ENCODE peak calls at places on chromosomes 5 and 9, in four cellular contexts. J is left ventricle myocardium inferior, G is neuronal stem cell, D is psoas muscle. L is an unnamed sample.

GRCh38 chr5:15383469-15383868 is 116.5 kb upstream of the FBXL7 start:
- DNase-seq in G (no peak), D (no peak), J (no peak), L (no peak)

GRCh38 chr5:142357469-142358090 is 32.8 kb upstream of the SPRY4 start:
- DNase-seq in D (no peak), G (no peak), J (no peak), L (no peak)

GRCh38 chr5:43121565-43122484 is 1.1 kb downstream of the ZNF131 start:
- DNase-seq in J (no peak), D (no peak), G (peak; percentile 3), L (no peak)

GRCh38 chr9:76873056-76873792 is 32.7 kb downstream of the PRUNE2 start:
- DNase-seq in G (peak; percentile 52), J (no peak), D (no peak), L (no peak)

GRCh38 chr5:139131062-139131856 is 66.9 kb downstream of the SIL1 start:
- DNase-seq in J (peak; percentile 24), D (peak; percentile 73), G (no peak), L (peak; percentile 63)

GRCh38 chr5:109857405-109858031 is 167.8 kb downstream of the MAN2A1 start:
- DNase-seq in J (no peak), D (no peak), G (no peak), L (no peak)

GRCh38 chr9:134491436-134491835 is 150.2 kb upstream of the COL5A1 start:
- DNase-seq in D (no peak), J (no peak), G (no peak), L (no peak)

GRCh38 chr5:538801-539468 is 14.7 kb upstream of the SLC9A3 start:
- DNase-seq in G (no peak), D (peak; percentile 35), J (peak; percentile 6), L (no peak)

GRCh38 chr5:135449608-135450007 is 2.5 kb upstream of the DCANP1 start:
- DNase-seq in G (no peak), D (no peak), J (no peak), L (no peak)

GRCh38 chr5:168347786-168348414 is 56.5 kb downstream of the WWC1 start:
- DNase-seq in D (no peak), G (no peak), J (no peak), L (no peak)

GRCh38 chr9:131747352-131747751 is 7.5 kb upstream of the RAPGEF1 start:
- DNase-seq in J (no peak), G (no peak), D (no peak), L (no peak)

GRCh38 chr5:67799732-67800234 is 415.8 kb upstream of the PIK3R1 start:
- DNase-seq in J (no peak), G (no peak), D (no peak), L (peak; percentile 44)

GRCh38 chr9:69218166-69218565 is 44.1 kb downstream of the TJP2 start:
- DNase-seq in J (no peak), D (no peak), G (no peak), L (no peak)

GRCh38 chr9:88530051-88530450 is 4.9 kb upstream of the NXNL2 start:
- DNase-seq in D (no peak), J (no peak), G (no peak), L (peak; percentile 78)

GRCh38 chr9:35940474-35941467 is 17.2 kb downstream of the OR2S2 start:
- DNase-seq in D (no peak), J (no peak), G (no peak), L (no peak)
- H3K4me1 ChIP-seq in D (peaks cover 7% of the 10 kb centered on the region), J (peaks cover 18% of the 10 kb centered on the region), G (no peaks in the 10 kb centered on the region), L (peaks cover 4% of the 10 kb centered on the region)

DNA sequence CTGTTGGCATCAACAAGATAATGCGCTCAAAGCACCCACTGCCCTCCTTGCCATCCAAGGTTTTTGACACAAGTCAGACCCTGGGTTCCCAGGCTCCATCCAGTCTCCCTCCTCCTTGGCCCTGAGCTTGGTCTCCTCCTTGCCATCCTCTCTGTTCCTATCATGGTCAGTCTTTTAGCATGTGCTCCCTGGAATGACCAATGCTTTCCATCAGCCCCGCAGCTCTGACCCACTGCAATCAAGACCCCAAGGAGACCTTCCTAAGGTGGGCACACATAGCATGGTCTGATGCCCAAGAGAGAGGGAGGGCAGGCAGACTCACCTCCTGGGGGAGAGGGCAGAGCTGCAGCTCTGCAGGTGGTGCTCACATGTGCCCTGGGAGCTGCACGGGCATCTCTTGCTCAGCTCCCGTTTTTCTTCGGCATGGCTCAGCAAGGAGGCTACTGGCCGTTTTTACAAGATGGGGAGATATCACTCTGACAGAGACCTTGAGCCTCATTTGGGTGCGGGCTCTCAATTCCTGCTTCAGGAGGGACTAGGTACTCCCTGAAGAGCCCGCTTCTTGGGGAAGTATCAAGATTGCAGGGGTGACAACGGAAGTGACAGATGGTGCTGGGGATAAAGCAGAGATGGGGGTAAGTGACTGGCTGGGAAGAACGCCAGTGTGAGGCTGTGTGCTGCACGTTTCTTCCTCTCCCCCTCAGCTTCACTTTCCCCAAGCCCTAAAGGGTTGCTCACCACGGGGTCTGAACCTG is 3.3 kb downstream of the SEPTIN8 start:
- DNase-seq in D (no peak), J (no peak), G (no peak), L (no peak)
- H3K4me1 ChIP-seq in D (peaks cover 6% of the 10 kb centered on the region), J (peaks cover 88% of the 10 kb centered on the region), G (peaks cover 3% of the 10 kb centered on the region), L (peaks cover 11% of the 10 kb centered on the region)

GRCh38 chr5:154937186-154937717 is 759 bp downstream of the GEMIN5 start:
- DNase-seq in D (no peak), G (peak; percentile 3), J (no peak), L (no peak)

GRCh38 chr5:154940772-154941620 is at the start of gene MRPL22:
- DNase-seq in D (peak; percentile 96), G (peak; percentile 86), J (peak; percentile 92), L (peak; percentile 92)

GRCh38 chr5:154943527-154943926 is 2.7 kb downstream of the MRPL22 start:
- DNase-seq in G (no peak), J (no peak), D (no peak), L (no peak)

GRCh38 chr5:154937718-154938466 is at the start of gene GEMIN5:
- DNase-seq in D (peak; percentile 93), J (peak; percentile 86), G (peak; percentile 58), L (peak; percentile 85)

GRCh38 chr5:154940375-154940771 is 500 bp upstream of the MRPL22 start:
- DNase-seq in G (no peak), D (no peak), J (no peak), L (no peak)
- H3K4me1 ChIP-seq in G (peaks cover 14% of the 10 kb centered on the region), D (peaks cover 30% of the 10 kb centered on the region), J (peaks cover 72% of the 10 kb centered on the region), L (no peaks in the 10 kb centered on the region)

GRCh38 chr9:121304707-121305106 is 36.7 kb downstream of the GSN start:
- DNase-seq in J (no peak), D (no peak), G (no peak), L (no peak)

GRCh38 chr9:121301881-121302286 is 33.9 kb downstream of the GSN start:
- DNase-seq in J (no peak), G (no peak), D (peak; percentile 42), L (no peak)

GRCh38 chr9:121302341-121302740 is 34.4 kb downstream of the GSN start:
- DNase-seq in G (no peak), D (peak; percentile 42), J (no peak), L (no peak)

GRCh38 chr9:121303456-121304451 is 35.8 kb downstream of the GSN start:
- DNase-seq in D (peak; percentile 71), J (no peak), G (no peak), L (no peak)

GRCh38 chr9:121302786-121303185 is 34.8 kb downstream of the GSN start:
- DNase-seq in J (no peak), D (peak; percentile 22), G (no peak), L (peak; percentile 22)
- H3K4me1 ChIP-seq in J (peaks cover 98% of the 10 kb centered on the region), D (peaks cover 35% of the 10 kb centered on the region), G (peaks cover 19% of the 10 kb centered on the region), L (peaks cover 3% of the 10 kb centered on the region)

DNA sequence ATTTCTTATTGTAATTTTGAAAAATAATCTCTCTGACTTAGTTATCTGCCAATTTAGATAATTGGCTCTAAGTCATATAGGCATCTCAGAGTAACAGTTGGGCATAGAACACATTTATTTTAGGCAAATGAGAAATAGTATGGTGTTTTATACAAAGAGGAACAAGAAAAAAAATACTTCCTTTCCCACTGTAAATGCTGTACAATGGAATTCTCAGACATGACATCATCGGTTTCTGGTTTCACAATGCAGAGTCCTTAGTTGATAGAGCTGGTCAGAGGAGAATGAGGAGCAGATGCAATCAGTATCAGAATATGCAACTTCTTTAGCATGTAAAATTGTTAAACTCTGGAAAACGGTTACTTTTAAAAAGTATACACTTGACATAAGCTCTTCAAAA is 49.4 kb downstream of the PLK2 start:
- DNase-seq in D (no peak), J (no peak), G (no peak), L (no peak)
- H3K4me1 ChIP-seq in D (no peaks in the 10 kb centered on the region), J (peaks cover 9% of the 10 kb centered on the region), G (no peaks in the 10 kb centered on the region), L (no peaks in the 10 kb centered on the region)

DNA sequence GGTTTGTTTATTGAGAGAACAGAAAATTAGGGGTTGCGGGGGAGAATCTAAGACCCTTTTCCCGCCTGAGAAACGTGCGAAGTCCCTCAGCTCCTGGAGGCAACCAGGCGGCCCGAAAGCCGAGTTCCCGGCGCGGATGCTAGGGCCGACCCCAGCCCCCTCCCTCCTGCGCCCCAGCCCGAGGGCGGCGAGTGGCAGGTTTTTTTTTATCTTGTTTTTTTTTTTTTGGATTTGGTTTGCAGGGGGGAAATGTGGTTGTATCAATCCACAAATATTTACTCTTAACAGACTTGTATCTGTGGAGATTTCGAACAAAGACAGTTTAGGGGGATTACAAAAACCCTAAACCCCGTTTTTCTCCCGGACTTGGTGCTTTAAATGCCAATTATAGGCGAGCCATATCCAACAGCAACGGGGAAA is 10.7 kb downstream of the LMX1B start:
- DNase-seq in D (no peak), G (no peak), J (no peak), L (no peak)
- H3K4me1 ChIP-seq in D (peaks cover 7% of the 10 kb centered on the region), G (peaks cover 8% of the 10 kb centered on the region), J (peaks cover 36% of the 10 kb centered on the region), L (no peaks in the 10 kb centered on the region)

GRCh38 chr5:172002310-172002709 is 4.1 kb downstream of the FBXW11 start:
- DNase-seq in D (no peak), J (no peak), G (no peak), L (no peak)

GRCh38 chr5:172005708-172006377 is 595 bp downstream of the FBXW11 start:
- DNase-seq in J (peak; percentile 19), G (peak; percentile 37), D (peak; percentile 56), L (peak; percentile 49)

GRCh38 chr5:172003750-172004149 is 2.7 kb downstream of the FBXW11 start:
- DNase-seq in D (no peak), J (no peak), G (no peak), L (no peak)

GRCh38 chr5:172004824-172005237 is 1.6 kb downstream of the FBXW11 start:
- DNase-seq in J (no peak), G (no peak), D (no peak), L (no peak)

DNA sequence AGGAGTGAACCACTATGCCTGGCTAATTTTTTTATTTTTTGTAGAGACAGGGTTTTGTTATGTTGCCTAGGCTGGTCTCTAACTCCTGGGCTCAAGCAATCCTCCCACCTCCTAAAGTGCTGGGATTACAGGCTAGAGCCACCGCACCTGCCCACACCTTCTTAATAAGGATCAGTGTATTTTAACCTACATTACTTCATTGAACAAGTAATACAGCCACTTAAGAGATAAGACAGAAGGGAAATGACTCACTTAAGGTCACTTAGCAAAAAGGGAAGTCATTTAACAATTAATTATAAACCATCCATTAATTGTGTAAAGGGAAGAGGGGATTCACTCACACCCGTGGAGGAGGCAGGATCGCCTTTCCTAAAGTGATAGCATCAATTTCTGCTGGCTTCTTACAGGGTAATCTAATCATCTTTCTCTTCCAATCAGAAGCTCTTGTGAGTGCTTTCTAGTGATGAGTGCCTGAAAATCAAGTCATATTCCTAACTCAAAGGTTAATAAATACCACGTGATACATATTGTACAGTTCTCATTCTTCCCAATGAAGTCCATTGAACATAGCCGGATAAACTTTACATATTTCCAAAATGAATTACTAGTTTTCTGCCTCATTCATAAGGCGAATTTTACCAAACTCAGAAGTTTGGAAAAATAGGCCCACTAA is 3.5 kb downstream of the FBXW11 start:
- DNase-seq in J (no peak), G (no peak), D (no peak), L (no peak)
- H3K4me1 ChIP-seq in J (peaks cover 98% of the 10 kb centered on the region), G (peaks cover 3% of the 10 kb centered on the region), D (peaks cover 50% of the 10 kb centered on the region), L (no peaks in the 10 kb centered on the region)